ENCODE peak calls at places on chromosomes 16 and 17, in nine cellular contexts. D, K, L, W, X, M, T, R and J are unnamed samples.

GRCh38 chr16:88778541-88779065 is 6.4 kb downstream of the PIEZO1 start:
- DNase-seq in D (no peak), M (no peak), K (no peak), T (no peak), L (no peak), W (no peak), R (no peak), X (no peak), J (no peak)

GRCh38 chr16:353404-354285 is 1.1 kb upstream of the AXIN1 start:
- DNase-seq in M (peak; percentile 62), T (no peak), K (no peak), D (peak; percentile 34), W (no peak), L (no peak), X (no peak), R (peak; percentile 26), J (no peak)

GRCh38 chr16:1498899-1499676 is 5.9 kb downstream of the TELO2 start:
- DNase-seq in W (no peak), K (no peak), T (no peak), M (no peak), X (no peak), L (no peak), D (no peak), R (no peak), J (no peak)

GRCh38 chr17:44307387-44308186 is 814 bp upstream of the RUNDC3A start:
- DNase-seq in W (no peak), K (no peak), L (peak; percentile 37), M (peak; percentile 68), D (peak; percentile 75), R (peak; percentile 26), X (no peak), T (peak; percentile 91), J (no peak)

GRCh38 chr17:13346081-13346533 is 255.6 kb downstream of the HS3ST3A1 start:
- DNase-seq in D (peak; percentile 45), W (peak; percentile 5), T (no peak), X (no peak), R (no peak), K (no peak), L (peak; percentile 80), M (no peak), J (no peak)

GRCh38 chr16:55822280-55822810 is 10.6 kb downstream of the CES1 start:
- DNase-seq in W (no peak), M (no peak), L (no peak), R (no peak), K (no peak), X (no peak), T (no peak), D (no peak), J (no peak)

GRCh38 chr17:48612854-48613691 is 2.0 kb downstream of the HOXB8 start:
- DNase-seq in W (peak; percentile 53), R (peak; percentile 56), K (peak; percentile 91), D (peak; percentile 22), T (peak; percentile 71), X (peak; percentile 38), L (no peak), M (no peak), J (peak; percentile 41)

GRCh38 chr17:35376245-35376644 is 2.8 kb upstream of the SLFN11 start:
- DNase-seq in D (peak; percentile 38), R (no peak), X (no peak), T (no peak), K (no peak), L (peak; percentile 48), M (no peak), W (no peak), J (no peak)

GRCh38 chr17:68794636-68795503 is 160.3 kb downstream of the ABCA8 start:
- DNase-seq in T (no peak), R (no peak), D (peak; percentile 16), K (no peak), X (no peak), L (peak; percentile 87), M (no peak), W (no peak), J (no peak)

GRCh38 chr16:81532491-81533174 is 88.0 kb downstream of the CMIP start:
- DNase-seq in T (no peak), X (no peak), M (no peak), W (no peak), R (no peak), D (no peak), K (no peak), L (no peak), J (no peak)

GRCh38 chr17:76623271-76624146 is 20.0 kb downstream of the ST6GALNAC1 start:
- DNase-seq in K (peak; percentile 94), L (peak; percentile 75), D (peak; percentile 76), M (peak; percentile 79), T (peak; percentile 73), R (peak; percentile 70), W (peak; percentile 84), X (no peak), J (peak; percentile 69)

GRCh38 chr17:43814714-43815113 is 18.2 kb downstream of the MPP3 start:
- DNase-seq in R (no peak), M (no peak), K (no peak), D (peak; percentile 64), L (peak; percentile 70), W (no peak), X (peak; percentile 84), T (no peak), J (no peak)

GRCh38 chr17:4998027-4998665 is 396 bp downstream of the KIF1C start:
- DNase-seq in X (no peak), K (peak; percentile 92), M (peak; percentile 64), T (peak; percentile 90), W (peak; percentile 50), D (no peak), L (no peak), R (no peak), J (no peak)

GRCh38 chr17:68334393-68334792 is 43.1 kb downstream of the ARSG start:
- DNase-seq in W (no peak), M (no peak), R (no peak), D (no peak), X (no peak), T (no peak), K (no peak), L (no peak), J (no peak)